ENCODE peak calls at places on chromosomes 13 and 19, in ten cellular contexts. E is HCT116, S is GM23338, C is lung, O is uterus, T is thyroid gland, G is Peyer's patch, W is heart left ventricle, Z is right lobe of liver, I is BE2C. D is an unnamed sample. For H3K4me1, the result is how much of the 10 kb centered on the place peaks cover.

GRCh38 chr13:53873558-53873957 is 844.9 kb downstream of the OLFM4 start:
- DNase-seq in E (no peak), S (peak), C (no peak), O (no peak), T (no peak), G (no peak), W (no peak), Z (no peak), I (no peak), D (no peak)

GRCh38 chr13:74555291-74556001 is 421.2 kb upstream of the KLF12 start:
- DNase-seq in E (no peak), S (no peak), C (no peak), O (no peak), T (no peak), G (no peak), W (no peak), Z (no peak), I (peak), D (no peak)

GRCh38 chr19:33239223-33239975 is 13.7 kb upstream of the SLC7A10 start:
- DNase-seq in E (no peak), S (no peak), C (no peak), O (no peak), T (no peak), G (no peak), W (no peak), Z (no peak), I (no peak), D (no peak)

GRCh38 chr13:35984776-35985453 is 146.3 kb downstream of the DCLK1 start:
- DNase-seq in E (no peak), S (peak), C (no peak), O (no peak), T (no peak), G (no peak), W (no peak), Z (no peak), I (peak), D (no peak)

GRCh38 chr19:45117167-45117594 is 24.2 kb downstream of the PPP1R37 start:
- DNase-seq in E (no peak), S (no peak), C (no peak), O (no peak), T (no peak), G (peak), W (no peak), Z (no peak), I (peak), D (no peak)

GRCh38 chr13:32309812-32310706 is 5.1 kb downstream of the ZAR1L start:
- DNase-seq in E (peak), S (peak), C (no peak), O (peak), T (peak), G (no peak), W (no peak), Z (no peak), I (peak), D (peak)

GRCh38 chr19:40217921-40218890 is at the start of gene TTC9B:
- DNase-seq in E (no peak), S (peak), C (no peak), O (no peak), T (no peak), G (no peak), W (no peak), Z (no peak), I (peak), D (no peak)

GRCh38 chr19:1953441-1954094 is 12.6 kb downstream of the CSNK1G2 start:
- DNase-seq in E (no peak), S (no peak), C (no peak), O (no peak), T (no peak), G (no peak), W (no peak), Z (no peak), I (no peak), D (no peak)

GRCh38 chr19:18401580-18402112 is 4.2 kb upstream of the LRRC25 start:
- DNase-seq in E (no peak), S (peak), C (no peak), O (no peak), T (no peak), G (peak), W (peak), Z (peak), I (no peak), D (peak)

GRCh38 chr19:57664269-57665127 is 4.2 kb upstream of the ZSCAN4 start:
- DNase-seq in E (no peak), S (peak), C (peak), O (peak), T (peak), G (no peak), W (peak), Z (peak), I (peak), D (peak)

GRCh38 chr19:17926044-17926443 is 6.8 kb upstream of the CCDC124 start:
- DNase-seq in E (no peak), S (no peak), C (no peak), O (no peak), T (no peak), G (no peak), W (no peak), Z (no peak), I (no peak), D (no peak)

GRCh38 chr19:9995999-9996398 is 14.3 kb downstream of the COL5A3 start:
- DNase-seq in E (no peak), S (no peak), C (no peak), O (no peak), T (no peak), G (no peak), W (no peak), Z (no peak), I (no peak), D (no peak)

GRCh38 chr19:18294467-18294864 is 13.0 kb upstream of the JUND start:
- DNase-seq in E (no peak), S (peak), C (no peak), O (no peak), T (peak), G (peak), W (no peak), Z (peak), I (peak), D (peak)

GRCh38 chr13:83340170-83340569 is 542.1 kb downstream of the SLITRK1 start:
- DNase-seq in E (no peak), S (no peak), C (no peak), O (no peak), T (no peak), G (no peak), W (no peak), Z (no peak), I (no peak), D (no peak)

GRCh38 chr19:42422576-42423461 is 4.4 kb downstream of the LIPE start:
- DNase-seq in E (no peak), S (peak), C (no peak), O (no peak), T (no peak), G (peak), W (no peak), Z (no peak), I (no peak), D (no peak)

GRCh38 chr13:30713133-30713532 is 22.2 kb upstream of the ALOX5AP start:
- DNase-seq in E (no peak), S (no peak), C (peak), O (no peak), T (no peak), G (no peak), W (no peak), Z (no peak), I (no peak), D (no peak)

GRCh38 chr19:39247701-39248664 is 673 bp downstream of the IFNL4 start:
- DNase-seq in E (no peak), S (peak), C (no peak), O (no peak), T (no peak), G (no peak), W (no peak), Z (peak), I (no peak), D (no peak)

GRCh38 chr13:50531917-50532899 is 311.3 kb downstream of the DLEU7 start:
- DNase-seq in E (peak), S (no peak), C (no peak), O (no peak), T (no peak), G (no peak), W (no peak), Z (no peak), I (no peak), D (no peak)
- H3K4me1 ChIP-seq in E (under half), S (under half), C (under half), O (under half), T (under half), G (under half), W (under half), Z (under half), I (under half), D (under half)

DNA sequence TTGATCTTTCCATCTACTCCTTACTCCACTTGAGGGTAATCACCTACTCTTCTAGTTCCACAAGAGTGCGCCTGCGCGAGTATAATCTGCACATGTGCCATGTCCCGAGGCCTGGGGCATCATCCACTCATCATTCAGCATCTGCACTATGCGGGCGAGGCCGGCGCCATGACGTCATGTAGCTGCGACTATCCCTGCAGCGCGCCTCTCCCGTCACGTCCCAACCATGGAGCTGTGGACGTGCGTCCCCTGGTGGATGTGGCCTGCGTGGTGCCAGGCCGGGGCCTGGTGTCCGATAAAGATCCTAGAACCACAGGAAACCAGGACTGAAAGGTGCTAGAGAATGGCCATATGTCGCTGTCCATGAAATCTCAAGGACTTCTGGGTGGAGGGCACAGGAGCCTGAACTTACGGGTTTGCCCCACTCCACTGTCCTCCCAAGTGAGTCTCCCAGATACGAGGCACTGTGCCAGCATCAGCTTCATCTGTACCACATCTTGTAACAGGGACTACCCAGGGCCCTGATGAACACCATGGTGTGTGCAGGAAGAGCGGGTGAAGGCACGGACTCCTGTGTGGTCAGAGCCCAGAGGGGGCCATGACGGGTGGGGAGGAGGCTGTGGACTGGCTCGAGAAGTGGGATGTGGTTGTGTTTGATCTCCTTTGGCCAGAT is 2.7 kb upstream of the KLK2 start:
- DNase-seq in E (no peak), S (peak), C (no peak), O (no peak), T (no peak), G (no peak), W (no peak), Z (no peak), I (no peak), D (no peak)
- TF ChIP-seq CTCF in E (no peak), S (peak), C (no peak), O (no peak), T (no peak), G (no peak), W (no peak), Z (no peak), I (peak), D (no peak)

GRCh38 chr19:6033744-6034264 is 55.9 kb upstream of the RANBP3 start:
- DNase-seq in E (no peak), S (no peak), C (no peak), O (no peak), T (no peak), G (no peak), W (no peak), Z (no peak), I (no peak), D (no peak)
- H3K4me1 ChIP-seq in E (under half), S (under half), C (under half), O (under half), T (under half), G (under half), W (under half), Z (under half), I (under half), D (under half)

DNA sequence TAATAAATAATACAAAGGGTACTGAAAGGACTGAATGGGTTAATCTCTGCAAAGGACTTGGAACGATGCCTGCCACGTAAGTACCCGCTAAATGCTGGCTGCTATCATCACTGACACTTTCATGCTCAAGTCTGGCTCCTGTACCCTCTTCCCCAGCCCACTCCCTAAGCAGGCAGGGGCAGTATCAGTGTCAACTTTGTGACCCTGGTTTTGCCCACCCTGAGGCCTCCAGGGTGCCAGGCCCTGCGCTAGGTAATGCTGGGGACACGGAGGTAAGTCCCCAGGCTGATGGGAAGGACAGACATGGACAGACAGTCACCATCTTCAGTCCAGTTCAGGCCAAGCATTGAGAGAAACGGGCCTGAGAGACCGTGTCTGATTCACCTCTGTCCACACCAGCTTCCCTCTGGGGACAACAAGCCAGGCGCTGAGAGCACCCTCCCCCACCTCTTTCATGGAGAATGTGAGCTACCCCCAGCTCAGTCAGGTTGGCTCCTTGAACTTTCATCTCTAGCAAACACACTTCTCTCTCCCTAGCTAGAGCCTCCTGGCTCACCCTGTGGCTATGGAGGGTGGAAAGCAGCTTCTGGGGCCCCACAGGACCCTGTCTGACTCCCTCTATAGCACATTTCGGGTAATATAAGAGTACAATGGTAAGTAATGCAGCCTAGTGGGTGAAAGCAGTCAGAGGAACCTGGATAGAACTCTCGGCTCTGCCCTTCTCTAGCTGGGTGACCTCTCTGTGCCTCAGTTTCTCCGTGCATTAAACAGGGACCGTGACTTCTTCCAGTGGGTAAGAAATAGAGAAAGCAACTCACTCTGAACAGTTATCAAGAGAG is 758 bp downstream of the ETFB start:
- DNase-seq in E (no peak), S (peak), C (no peak), O (peak), T (peak), G (no peak), W (peak), Z (peak), I (peak), D (peak)
- TF ChIP-seq CTCF in E (no peak), S (no peak), C (no peak), O (no peak), T (no peak), G (no peak), W (no peak), Z (no peak), I (peak), D (no peak)

GRCh38 chr19:15265214-15265613 is 33.0 kb upstream of the EPHX3 start:
- DNase-seq in E (no peak), S (no peak), C (no peak), O (no peak), T (no peak), G (no peak), W (no peak), Z (no peak), I (no peak), D (no peak)
- H3K4me1 ChIP-seq in E (under half), S (under half), C (under half), O (under half), T (half or more), G (under half), W (half or more), Z (under half), I (under half), D (under half)

DNA sequence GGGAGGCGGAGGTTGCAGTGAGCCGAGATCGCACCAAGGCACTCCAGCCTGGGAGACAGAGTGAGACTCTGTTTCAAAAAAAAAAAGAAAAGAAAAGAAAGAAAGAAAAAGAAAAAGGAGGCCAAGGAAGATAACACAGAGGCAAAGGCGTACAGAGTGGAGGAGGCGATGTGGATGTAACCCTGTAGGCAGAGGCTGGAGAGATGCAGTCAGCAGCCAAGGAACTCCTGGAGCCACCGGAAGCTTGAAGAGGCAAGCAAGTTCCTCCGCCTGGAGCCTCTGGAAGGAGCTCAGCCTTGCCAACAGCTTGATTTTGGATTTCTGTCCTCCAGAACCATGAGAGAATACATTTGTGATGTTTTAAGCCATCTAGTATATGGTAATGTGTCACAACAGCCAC is 6.7 kb upstream of the CCDC8 start:
- DNase-seq in E (no peak), S (no peak), C (no peak), O (no peak), T (no peak), G (no peak), W (no peak), Z (no peak), I (no peak), D (no peak)
- TF ChIP-seq CTCF in E (no peak), S (no peak), C (no peak), O (no peak), T (no peak), G (no peak), W (no peak), Z (no peak), I (no peak), D (no peak)

D was measured in mucosa of descending colon.